ENCODE peak calls at places on chromosomes 5 and 9, in six cellular contexts. Z is H9, X is H1, H is IMR-90, Q is neuronal stem cell, I is mesendoderm. W is an unnamed sample. For H3K4me1, the result is how much of the 10 kb centered on the place peaks cover.

GRCh38 chr5:17882760-17883488 is 248.7 kb downstream of the TAF11L14 start:
- DNase-seq in I (peak), X (peak), H (no peak), Q (no peak), Z (peak), W (no peak)

GRCh38 chr9:97468658-97469448 is 32.6 kb upstream of the TMOD1 start:
- DNase-seq in X (peak), Z (peak), Q (peak), H (peak), I (peak), W (peak)

GRCh38 chr5:40736103-40736875 is 19.5 kb downstream of the TTC33 start:
- DNase-seq in I (peak), Z (no peak), Q (peak), H (peak), X (no peak), W (peak)

GRCh38 chr5:140362875-140363630 is 3.1 kb downstream of the SLC4A9 start:
- DNase-seq in Z (peak), X (peak), I (peak), H (peak), Q (peak), W (peak)

GRCh38 chr5:10632110-10632903 is 68.4 kb downstream of the ANKRD33B start:
- DNase-seq in I (peak), H (peak), Q (no peak), X (no peak), Z (no peak), W (peak)

GRCh38 chr5:116626945-116627679 is 52.5 kb upstream of the SEMA6A start:
- DNase-seq in H (no peak), X (no peak), Z (no peak), Q (no peak), I (no peak), W (no peak)

GRCh38 chr5:89904442-89904841 is 505.1 kb downstream of the CETN3 start:
- DNase-seq in Q (no peak), X (no peak), I (no peak), H (no peak), Z (no peak), W (no peak)

GRCh38 chr5:132456553-132457361 is 33.8 kb downstream of the IRF1 start:
- DNase-seq in Q (no peak), I (no peak), Z (no peak), X (no peak), H (no peak), W (no peak)

GRCh38 chr5:58987193-58987592 is 404.3 kb downstream of the RAB3C start:
- DNase-seq in Z (no peak), Q (no peak), I (no peak), H (peak), X (no peak), W (no peak)

GRCh38 chr5:94544031-94544650 is 74.3 kb downstream of the KIAA0825 start:
- DNase-seq in Q (no peak), Z (no peak), H (peak), X (no peak), I (no peak), W (no peak)

GRCh38 chr9:116278326-116278725 is 124.7 kb downstream of the PAPPA start:
- DNase-seq in Q (no peak), H (no peak), Z (no peak), X (no peak), I (no peak), W (no peak)

GRCh38 chr5:570886-571285 is 41.3 kb upstream of the CEP72 start:
- DNase-seq in Q (no peak), X (no peak), I (no peak), Z (no peak), H (no peak), W (no peak)

GRCh38 chr5:38715671-38716070 is 130.1 kb upstream of the OSMR start:
- DNase-seq in Q (peak), Z (no peak), X (no peak), I (peak), H (peak), W (peak)

GRCh38 chr5:104643320-104643719 is 1080.7 kb upstream of the NUDT12 start:
- DNase-seq in Q (no peak), I (no peak), X (no peak), Z (no peak), H (no peak), W (peak)

GRCh38 chr5:107652839-107653607 is 17.7 kb downstream of the EFNA5 start:
- DNase-seq in Q (no peak), Z (no peak), X (no peak), I (peak), H (no peak), W (no peak)

GRCh38 chr5:88683506-88684135 is 199.4 kb downstream of the MEF2C start:
- DNase-seq in I (peak), Z (peak), X (peak), Q (no peak), H (no peak), W (no peak)

GRCh38 chr5:93831449-93831848 is 90.0 kb upstream of the POU5F2 start:
- DNase-seq in X (no peak), Z (no peak), I (no peak), Q (no peak), H (peak), W (peak)

GRCh38 chr9:5786370-5787127 is 46.4 kb downstream of the ERMP1 start:
- DNase-seq in Z (no peak), I (no peak), Q (no peak), H (peak), X (no peak), W (no peak)

GRCh38 chr5:157066950-157067349 is 8.0 kb upstream of the HAVCR1 start:
- DNase-seq in X (no peak), I (no peak), Q (no peak), H (no peak), Z (no peak), W (no peak)

GRCh38 chr9:8869812-8870211 is 1070.2 kb upstream of the DMAC1 start:
- DNase-seq in Z (no peak), I (no peak), X (no peak), H (no peak), Q (no peak), W (no peak)

GRCh38 chr9:127927457-127928231 is 2.9 kb downstream of the PIP5KL1 start:
- DNase-seq in H (no peak), Q (no peak), I (peak), Z (peak), X (peak), W (peak)

GRCh38 chr5:39843767-39844166 is 419.0 kb upstream of the DAB2 start:
- DNase-seq in Q (no peak), H (no peak), I (no peak), X (no peak), Z (no peak), W (no peak)

GRCh38 chr9:109108318-109108717 is 11.4 kb downstream of the TMEM245 start:
- DNase-seq in Q (no peak), H (peak), I (no peak), X (no peak), Z (no peak), W (no peak)
- H3K4me1 ChIP-seq in Q (under half), H (under half), I (under half), X (under half), Z (under half), W (under half)

GRCh38 chr9:109912082-109912581 is 132.1 kb downstream of the PALM2AKAP2 start:
- DNase-seq in I (peak), H (peak), Q (no peak), Z (no peak), X (no peak), W (peak)
- H2BK120ac ChIP-seq in I (no peak), H (peak), Q (no peak), Z (no peak), X (no peak), W (no peak)

DNA sequence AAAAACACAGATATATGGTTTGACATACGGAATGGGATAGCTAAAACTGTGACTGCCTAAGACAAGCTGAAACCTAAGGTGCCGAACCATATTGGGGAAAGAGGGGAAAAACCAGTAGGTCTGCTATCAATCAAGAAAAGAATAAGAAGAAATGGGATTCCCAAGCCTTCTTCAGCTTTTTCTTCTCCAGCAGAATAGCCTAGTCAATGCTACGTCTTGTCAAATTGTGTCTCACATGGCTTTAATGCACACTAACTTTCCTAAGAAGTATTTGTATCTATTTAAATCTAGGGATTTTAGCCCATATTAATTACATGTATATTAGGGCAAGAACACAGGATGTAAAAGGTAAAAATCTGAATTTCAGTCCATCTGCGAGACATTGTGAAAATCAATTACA is 797 bp upstream of the FBXO38 start:
- DNase-seq in I (no peak), Z (no peak), H (no peak), Q (no peak), X (no peak), W (no peak)
- H3K4me1 ChIP-seq in I (under half), Z (under half), H (under half), Q (under half), X (under half), W (under half)

GRCh38 chr5:122163151-122164069 is 34.1 kb downstream of the ZNF474 start:
- DNase-seq in I (peak), X (no peak), Z (no peak), H (peak), Q (no peak), W (peak)
- H2BK120ac ChIP-seq in I (no peak), X (no peak), Z (no peak), H (peak), Q (no peak), W (no peak)

GRCh38 chr5:141838326-141839014 is 39.7 kb downstream of the PCDH1 start:
- DNase-seq in X (peak), Q (no peak), H (no peak), Z (peak), I (no peak), W (no peak)

GRCh38 chr5:141832131-141832530 is 46.1 kb downstream of the PCDH1 start:
- DNase-seq in I (no peak), Z (no peak), H (no peak), Q (no peak), X (no peak), W (peak)

GRCh38 chr5:141834331-141834730 is 43.9 kb downstream of the PCDH1 start:
- DNase-seq in X (no peak), Z (no peak), I (no peak), H (peak), Q (no peak), W (no peak)

GRCh38 chr5:141839015-141839513 is 39.1 kb downstream of the PCDH1 start:
- DNase-seq in X (peak), H (no peak), I (peak), Z (peak), Q (no peak), W (no peak)

GRCh38 chr5:141835928-141836667 is 42.1 kb downstream of the PCDH1 start:
- DNase-seq in Q (no peak), I (peak), Z (peak), H (peak), X (no peak), W (no peak)
- H3K4me1 ChIP-seq in Q (under half), I (under half), Z (under half), H (under half), X (under half), W (under half)

DNA sequence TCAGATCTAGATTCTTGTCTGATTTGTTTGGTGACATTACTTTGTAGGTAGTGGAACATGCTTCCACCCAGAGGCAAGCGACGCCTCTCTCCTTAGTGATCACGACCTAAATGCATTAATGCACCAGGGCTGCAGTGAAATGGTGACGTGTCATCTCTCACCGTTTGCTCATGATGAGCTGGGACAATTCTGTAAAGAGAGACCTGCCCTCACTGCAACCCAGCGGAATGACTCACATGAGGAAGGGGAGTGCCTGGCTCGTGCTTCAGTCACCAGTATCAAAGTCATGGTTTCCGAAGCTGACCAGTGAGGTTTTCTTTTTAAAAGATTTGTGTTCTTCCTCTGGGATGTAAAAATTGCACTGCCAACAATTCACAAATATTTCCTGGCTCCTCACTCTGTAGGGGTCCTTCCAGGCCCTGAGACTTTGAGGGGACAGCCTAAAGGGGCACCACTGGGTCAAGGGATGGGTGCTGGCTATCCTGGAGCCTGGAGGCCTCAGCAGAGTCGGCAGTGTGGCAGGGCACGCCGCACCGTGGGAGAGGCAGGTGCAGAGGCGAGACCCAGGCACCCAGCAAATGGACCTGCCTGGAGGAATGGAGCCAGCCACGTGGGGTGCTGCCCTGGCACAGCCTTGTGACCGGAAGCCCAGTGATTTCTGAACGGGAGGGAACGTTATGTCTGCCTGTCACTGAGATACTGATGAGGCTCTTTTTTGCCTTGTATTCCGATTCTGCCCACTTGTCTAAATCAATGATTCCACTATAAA is 17.3 kb downstream of the QSOX2 start:
- DNase-seq in Q (no peak), H (peak), X (no peak), Z (no peak), I (peak), W (no peak)
- H2BK120ac ChIP-seq in Q (no peak), H (peak), X (no peak), Z (no peak), I (no peak), W (no peak)

GRCh38 chr5:32779754-32780415 is 68.8 kb downstream of the NPR3 start:
- DNase-seq in Z (no peak), Q (no peak), I (no peak), X (no peak), H (no peak), W (no peak)

GRCh38 chr5:32777222-32777621 is 66.1 kb downstream of the NPR3 start:
- DNase-seq in Z (no peak), X (no peak), H (no peak), I (no peak), Q (no peak), W (no peak)

GRCh38 chr5:32780508-32780919 is 69.4 kb downstream of the NPR3 start:
- DNase-seq in Z (no peak), Q (no peak), I (no peak), H (peak), X (no peak), W (no peak)

GRCh38 chr5:32777733-32778132 is 66.6 kb downstream of the NPR3 start:
- DNase-seq in Q (no peak), Z (no peak), I (no peak), X (no peak), H (no peak), W (no peak)

GRCh38 chr5:32778403-32778802 is 67.3 kb downstream of the NPR3 start:
- DNase-seq in H (no peak), Z (no peak), Q (no peak), I (no peak), X (no peak), W (no peak)
- H3K4me1 ChIP-seq in H (under half), Z (under half), Q (under half), I (under half), X (under half), W (under half)

DNA sequence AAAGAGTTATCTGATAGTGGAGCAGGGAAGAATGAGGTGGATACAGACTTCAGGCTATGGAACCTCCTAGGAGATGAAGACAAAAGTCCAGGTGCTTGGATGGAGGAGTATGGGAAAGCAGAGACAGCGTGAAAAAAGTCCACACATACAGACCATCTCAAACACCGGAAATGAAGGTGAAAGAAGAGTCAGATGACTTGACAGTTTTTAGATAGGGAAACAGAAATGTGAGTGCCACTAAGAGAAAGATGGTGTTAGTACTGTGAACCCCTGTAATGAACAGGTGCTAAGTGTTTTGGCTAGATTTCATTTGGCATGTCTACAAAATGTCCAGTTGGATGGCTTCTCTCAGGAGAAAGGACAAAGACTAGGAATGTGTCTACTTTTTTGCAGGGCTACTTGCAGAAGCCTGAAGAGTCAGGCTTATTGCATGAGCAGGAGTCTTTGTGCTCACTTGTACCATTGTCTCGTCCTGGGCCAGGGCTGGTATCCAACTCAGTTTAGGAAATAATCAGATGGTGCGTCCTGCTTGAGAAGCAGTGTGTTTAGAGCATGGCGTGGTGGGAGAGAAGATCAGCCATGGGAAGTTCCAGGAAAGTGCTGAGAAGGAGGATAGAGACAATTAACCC is 90.6 kb upstream of the STARD4 start:
- DNase-seq in Z (no peak), X (no peak), H (peak), Q (no peak), I (no peak), W (no peak)
- H2BK120ac ChIP-seq in Z (no peak), X (no peak), H (no peak), Q (no peak), I (no peak), W (no peak)

GRCh38 chr9:136086951-136087740 is 7.9 kb downstream of the NACC2 start:
- DNase-seq in Q (no peak), X (peak), H (no peak), Z (peak), I (no peak), W (no peak)

GRCh38 chr9:136086213-136086881 is 8.7 kb downstream of the NACC2 start:
- DNase-seq in H (no peak), I (no peak), Q (no peak), X (no peak), Z (peak), W (no peak)

GRCh38 chr9:136084191-136084944 is 10.7 kb downstream of the NACC2 start:
- DNase-seq in Q (no peak), X (no peak), Z (peak), I (no peak), H (no peak), W (no peak)

GRCh38 chr9:136087741-136088480 is 7.2 kb downstream of the NACC2 start:
- DNase-seq in Z (peak), X (no peak), Q (no peak), H (no peak), I (no peak), W (no peak)

DNA sequence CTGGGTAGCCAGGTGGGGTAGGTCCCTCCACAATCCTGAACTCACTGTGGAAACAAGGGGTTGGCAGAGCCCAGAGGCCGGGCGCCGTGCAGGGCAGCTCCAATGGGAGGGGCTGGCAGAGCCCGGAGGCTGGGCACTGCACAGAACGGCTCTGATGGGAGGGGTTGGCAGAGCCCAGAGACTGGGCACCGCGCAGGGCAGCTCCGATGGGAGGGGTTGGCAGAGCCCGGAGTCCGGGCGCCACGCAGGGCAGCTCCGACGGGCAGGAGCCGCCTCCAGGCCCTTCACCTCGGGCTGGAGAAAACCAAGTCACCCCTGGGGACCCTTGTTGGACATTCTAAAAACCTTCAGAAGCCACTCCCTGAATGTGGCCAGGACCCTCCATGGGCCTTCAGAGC is 9.3 kb downstream of the NACC2 start:
- DNase-seq in H (no peak), Z (peak), Q (no peak), I (no peak), X (no peak), W (no peak)
- H3K4me1 ChIP-seq in H (under half), Z (under half), Q (under half), I (under half), X (under half), W (under half)